ENCODE peak calls at places on chromosomes 11 and 22, in ten cellular contexts. N is stimulated activated CD8-positive, alpha-beta memory T cell treated with anti-CD3 and anti-CD28 coated beads, Interleukin-4, amount 100 ng/mL, for 48 hours; M is GF-D8; Z is H9; K is SHP77; L is pancreas; O is glomerular endothelial cell; J is activated T-cell treated with anti-CD3 and anti-CD28 coated beads, Interleukin-2, amount 50 U/mL, for 72 hours; S is lower lobe of right lung; R is MM.1S. Q is an unnamed sample.

GRCh38 chr11:2376751-2377451 is at the start of gene CD81:
- DNase-seq in N (peak; percentile 74), M (no peak), Z (peak; percentile 54), K (no peak), L (peak; percentile 88), O (no peak), J (peak; percentile 76), S (peak; percentile 65), R (no peak), Q (no peak)

GRCh38 chr22:46122511-46122971 is 27.8 kb upstream of the PPARA start:
- DNase-seq in N (peak; percentile 87), M (no peak), Z (peak; percentile 72), K (peak; percentile 69), L (peak; percentile 90), O (no peak), J (peak; percentile 81), S (peak; percentile 84), R (peak; percentile 67), Q (no peak)

GRCh38 chr11:28770806-28771205 is 662.6 kb downstream of the METTL15 start:
- DNase-seq in N (no peak), M (no peak), Z (no peak), K (no peak), L (no peak), O (no peak), J (no peak), S (no peak), R (no peak), Q (peak; percentile 71)

GRCh38 chr22:25900880-25901279 is 158.9 kb downstream of the MYO18B start:
- DNase-seq in N (no peak), M (no peak), Z (no peak), K (no peak), L (no peak), O (no peak), J (no peak), S (no peak), R (no peak), Q (no peak)

GRCh38 chr22:32900856-32901255 is 99.4 kb downstream of the TIMP3 start:
- DNase-seq in N (no peak), M (no peak), Z (no peak), K (no peak), L (no peak), O (no peak), J (no peak), S (no peak), R (no peak), Q (peak; percentile 7)

GRCh38 chr11:111633248-111633647 is 31.0 kb downstream of the SIK2 start:
- DNase-seq in N (no peak), M (no peak), Z (no peak), K (no peak), L (no peak), O (no peak), J (no peak), S (no peak), R (no peak), Q (no peak)

GRCh38 chr11:6217722-6218121 is 12.4 kb downstream of the C11orf42 start:
- DNase-seq in N (no peak), M (no peak), Z (no peak), K (no peak), L (peak; percentile 54), O (no peak), J (no peak), S (no peak), R (no peak), Q (no peak)

GRCh38 chr11:132099692-132100091 is 729.3 kb downstream of the NTM start:
- DNase-seq in N (no peak), M (no peak), Z (peak; percentile 59), K (no peak), L (no peak), O (no peak), J (no peak), S (peak; percentile 55), R (peak; percentile 18), Q (no peak)

GRCh38 chr11:9263840-9264380 is 1.2 kb downstream of the DENND5A start:
- DNase-seq in N (peak; percentile 59), M (peak; percentile 41), Z (no peak), K (no peak), L (no peak), O (no peak), J (peak; percentile 60), S (no peak), R (peak; percentile 84), Q (no peak)

GRCh38 chr11:76602431-76602861 is 68.1 kb downstream of the LRRC32 start:
- DNase-seq in N (peak; percentile 17), M (no peak), Z (no peak), K (no peak), L (peak; percentile 34), O (no peak), J (no peak), S (no peak), R (no peak), Q (no peak)

GRCh38 chr11:64526356-64526755 is 64.7 kb upstream of the SLC22A12 start:
- DNase-seq in N (no peak), M (no peak), Z (no peak), K (no peak), L (no peak), O (no peak), J (no peak), S (no peak), R (no peak), Q (no peak)

GRCh38 chr22:48053973-48054372 is 1291.5 kb downstream of the TBC1D22A start:
- DNase-seq in N (no peak), M (no peak), Z (peak; percentile 13), K (no peak), L (no peak), O (no peak), J (no peak), S (no peak), R (no peak), Q (no peak)

GRCh38 chr11:6637871-6638270 is 17.7 kb downstream of the DCHS1 start:
- DNase-seq in N (no peak), M (no peak), Z (no peak), K (no peak), L (no peak), O (no peak), J (no peak), S (no peak), R (no peak), Q (peak; percentile 75)

GRCh38 chr22:29108137-29108536 is 35.3 kb downstream of the KREMEN1 start:
- DNase-seq in N (no peak), M (no peak), Z (no peak), K (no peak), L (no peak), O (no peak), J (no peak), S (no peak), R (no peak), Q (peak; percentile 75)

GRCh38 chr22:19579113-19579811 is 55.1 kb upstream of the CLDN5 start:
- DNase-seq in N (peak; percentile 36), M (no peak), Z (no peak), K (peak; percentile 17), L (no peak), O (no peak), J (peak; percentile 19), S (no peak), R (no peak), Q (no peak)

GRCh38 chr11:7473702-7474101 is 11.6 kb upstream of the OLFML1 start:
- DNase-seq in N (no peak), M (no peak), Z (no peak), K (no peak), L (no peak), O (no peak), J (no peak), S (no peak), R (no peak), Q (no peak)

GRCh38 chr11:86209806-86210657 is 34.5 kb upstream of the EED start:
- DNase-seq in N (no peak), M (no peak), Z (no peak), K (no peak), L (no peak), O (no peak), J (no peak), S (no peak), R (no peak), Q (no peak)

Q was measured in NCI-H226.